ENCODE peak calls at places on chromosomes 13 and 19, in six cellular contexts. G, X, R, N, D and P are unnamed samples.

GRCh38 chr13:87128006-87128405 is 543.2 kb upstream of the SLITRK5 start:
- DNase-seq in G (no peak), X (no peak), R (no peak), N (no peak), D (no peak), P (no peak)

GRCh38 chr13:84542348-84542747 is 660.1 kb upstream of the SLITRK1 start:
- DNase-seq in G (no peak), X (no peak), R (no peak), N (no peak), D (no peak), P (no peak)

GRCh38 chr13:20721454-20722357 is 18.2 kb downstream of the IL17D start:
- DNase-seq in G (peak), X (no peak), R (no peak), N (no peak), D (peak), P (no peak)

GRCh38 chr19:55284405-55285058 is 735 bp downstream of the BRSK1 start:
- DNase-seq in G (no peak), X (no peak), R (no peak), N (no peak), D (no peak), P (no peak)

GRCh38 chr19:11130824-11131455 is 24.6 kb downstream of the SPC24 start:
- DNase-seq in G (peak), X (peak), R (peak), N (no peak), D (peak), P (peak)

GRCh38 chr19:38337360-38337653 is 1.7 kb downstream of the CATSPERG start:
- DNase-seq in G (no peak), X (no peak), R (no peak), N (no peak), D (no peak), P (no peak)

GRCh38 chr13:91284335-91284734 is 63.2 kb upstream of the MIR17HG start:
- DNase-seq in G (no peak), X (no peak), R (no peak), N (no peak), D (no peak), P (no peak)

GRCh38 chr13:85412448-85412847 is 386.8 kb downstream of the SLITRK6 start:
- DNase-seq in G (no peak), X (no peak), R (no peak), N (no peak), D (no peak), P (no peak)

GRCh38 chr13:102591988-102592781 is 4.6 kb upstream of the TPP2 start:
- DNase-seq in G (peak), X (peak), R (peak), N (peak), D (peak), P (peak)

GRCh38 chr19:55474269-55475265 is 1.9 kb upstream of the ZNF628 start:
- DNase-seq in G (no peak), X (no peak), R (no peak), N (no peak), D (no peak), P (no peak)

GRCh38 chr19:18735324-18735723 is 51.8 kb downstream of the CRTC1 start:
- DNase-seq in G (no peak), X (no peak), R (no peak), N (no peak), D (no peak), P (no peak)

GRCh38 chr19:34381399-34382251 is 16.6 kb downstream of the GPI start:
- DNase-seq in G (no peak), X (no peak), R (no peak), N (no peak), D (no peak), P (no peak)

GRCh38 chr13:110348309-110348625 is 41.2 kb downstream of the COL4A2 start:
- DNase-seq in G (no peak), X (no peak), R (no peak), N (no peak), D (no peak), P (no peak)

GRCh38 chr13:108326318-108326717 is 56.8 kb downstream of the TNFSF13B start:
- DNase-seq in G (peak), X (peak), R (no peak), N (no peak), D (no peak), P (no peak)

GRCh38 chr19:32519023-32519422 is 62.0 kb upstream of the PDCD5 start:
- DNase-seq in G (no peak), X (no peak), R (no peak), N (no peak), D (no peak), P (no peak)

GRCh38 chr19:15456871-15457700 is 7.3 kb downstream of the RASAL3 start:
- DNase-seq in G (peak), X (no peak), R (no peak), N (no peak), D (no peak), P (no peak)

GRCh38 chr13:110528371-110528770 is 33.2 kb downstream of the RAB20 start:
- DNase-seq in G (no peak), X (no peak), R (no peak), N (no peak), D (no peak), P (no peak)

GRCh38 chr13:25756916-25757315 is 294.9 kb downstream of the SHISA2 start:
- DNase-seq in G (no peak), X (no peak), R (no peak), N (no peak), D (no peak), P (no peak)
- TF ChIP-seq CTCF in G (no peak), X (no peak), R (no peak), N (no peak), D (no peak), P (peak)

DNA sequence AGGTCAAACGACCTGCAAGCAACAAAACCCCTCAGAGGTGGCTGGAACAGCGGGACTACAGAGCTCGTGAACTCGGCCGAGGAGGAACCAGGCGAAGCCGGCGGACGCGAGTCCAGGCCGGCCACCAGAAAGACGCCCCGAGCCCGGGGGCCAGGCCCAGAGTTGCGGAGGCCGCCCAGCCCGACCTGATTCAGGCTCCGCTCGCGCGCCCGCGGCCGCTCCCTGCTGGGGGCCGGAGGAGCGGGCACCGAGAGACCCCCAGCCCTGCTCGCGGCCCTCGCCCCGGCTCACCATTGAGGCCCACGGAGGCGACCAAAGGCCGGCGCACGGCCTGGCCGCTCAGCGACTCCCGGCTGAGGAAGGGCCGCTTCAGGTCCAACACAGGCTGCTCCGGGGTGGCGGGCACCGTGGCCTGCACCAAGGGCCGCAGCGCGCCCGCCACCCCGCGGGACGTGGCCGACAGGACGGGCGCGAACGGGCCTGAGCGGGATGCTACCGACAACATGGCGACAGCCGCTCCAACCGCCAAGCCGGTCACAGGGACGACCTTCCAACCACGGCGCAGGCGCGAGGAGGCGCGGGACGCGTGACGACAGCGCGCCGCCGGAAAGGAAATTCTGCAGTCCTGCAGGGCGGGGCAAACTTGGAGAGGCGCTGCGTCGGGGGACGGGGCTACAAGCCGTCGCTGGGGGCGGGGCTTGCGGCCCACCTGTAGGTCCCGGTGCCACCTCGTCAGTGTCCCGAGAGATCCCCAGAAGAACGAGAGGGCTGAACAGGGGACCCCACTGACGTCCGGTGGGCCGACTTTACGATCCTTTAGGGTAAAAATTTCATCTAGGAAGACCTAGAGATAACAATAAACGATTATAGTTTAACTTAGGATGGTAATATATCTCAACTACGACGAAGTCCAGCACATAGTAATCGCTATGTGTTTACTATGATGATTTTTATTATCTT is at the start of gene UQCRFS1:
- DNase-seq in G (peak), X (peak), R (peak), N (peak), D (peak), P (peak)
- TF ChIP-seq CTCF in G (no peak), X (no peak), R (no peak), N (peak), D (no peak), P (no peak)

DNA sequence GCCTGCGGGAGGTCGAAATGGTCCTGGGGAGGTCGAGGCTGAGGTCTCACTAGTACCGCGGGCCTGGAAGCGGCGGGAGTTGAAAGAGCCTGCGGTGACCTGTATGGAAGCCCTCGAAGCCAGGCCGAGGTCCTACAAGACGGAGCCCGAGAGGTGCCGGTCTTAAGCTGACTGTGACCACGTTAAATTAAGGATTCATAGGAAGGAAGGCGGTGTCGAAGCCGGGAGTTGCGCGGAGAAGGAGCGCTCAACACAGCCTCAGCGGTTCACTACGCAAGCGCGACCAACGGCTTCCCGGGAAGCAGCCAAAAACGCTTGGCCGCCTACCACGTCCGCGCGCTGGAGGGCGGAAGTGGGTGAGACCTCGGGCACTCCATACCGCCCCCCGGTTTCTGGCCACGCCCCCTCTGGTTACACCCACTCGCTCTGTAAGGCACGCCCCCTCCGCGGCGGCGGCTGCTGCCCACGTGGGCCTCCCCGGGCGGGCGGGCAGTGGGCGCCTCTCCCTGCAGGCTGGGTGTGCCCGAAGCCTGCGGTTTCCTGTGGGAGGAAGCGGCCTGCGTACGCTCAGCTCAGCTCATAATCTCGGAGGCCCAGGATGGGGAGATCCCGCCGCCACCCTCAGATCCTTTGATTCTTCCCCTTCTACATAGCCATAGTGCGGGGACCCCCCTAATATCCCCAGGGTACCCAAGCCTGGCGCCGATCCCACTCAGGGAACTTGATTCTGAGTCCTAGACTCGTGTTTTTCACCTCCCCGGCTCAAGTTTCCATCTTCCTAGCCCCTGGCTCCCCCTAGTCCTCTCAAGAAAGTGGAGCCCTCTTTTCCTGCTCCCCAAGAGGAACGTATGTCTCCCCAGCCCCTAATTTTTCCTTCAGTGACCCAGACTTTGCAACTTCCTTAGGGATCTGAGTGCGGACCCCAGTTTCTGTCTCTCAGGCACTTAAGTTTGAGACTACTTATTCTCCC is 3.4 kb upstream of the EMP3 start:
- DNase-seq in G (peak), X (peak), R (peak), N (peak), D (peak), P (peak)
- TF ChIP-seq CTCF in G (no peak), X (no peak), R (no peak), N (peak), D (no peak), P (peak)

GRCh38 chr13:113758651-113759524 is at the start of gene TMEM255B:
- DNase-seq in G (peak), X (peak), R (peak), N (peak), D (peak), P (peak)
- TF ChIP-seq CTCF in G (peak), X (no peak), R (no peak), N (peak), D (no peak), P (peak)

DNA sequence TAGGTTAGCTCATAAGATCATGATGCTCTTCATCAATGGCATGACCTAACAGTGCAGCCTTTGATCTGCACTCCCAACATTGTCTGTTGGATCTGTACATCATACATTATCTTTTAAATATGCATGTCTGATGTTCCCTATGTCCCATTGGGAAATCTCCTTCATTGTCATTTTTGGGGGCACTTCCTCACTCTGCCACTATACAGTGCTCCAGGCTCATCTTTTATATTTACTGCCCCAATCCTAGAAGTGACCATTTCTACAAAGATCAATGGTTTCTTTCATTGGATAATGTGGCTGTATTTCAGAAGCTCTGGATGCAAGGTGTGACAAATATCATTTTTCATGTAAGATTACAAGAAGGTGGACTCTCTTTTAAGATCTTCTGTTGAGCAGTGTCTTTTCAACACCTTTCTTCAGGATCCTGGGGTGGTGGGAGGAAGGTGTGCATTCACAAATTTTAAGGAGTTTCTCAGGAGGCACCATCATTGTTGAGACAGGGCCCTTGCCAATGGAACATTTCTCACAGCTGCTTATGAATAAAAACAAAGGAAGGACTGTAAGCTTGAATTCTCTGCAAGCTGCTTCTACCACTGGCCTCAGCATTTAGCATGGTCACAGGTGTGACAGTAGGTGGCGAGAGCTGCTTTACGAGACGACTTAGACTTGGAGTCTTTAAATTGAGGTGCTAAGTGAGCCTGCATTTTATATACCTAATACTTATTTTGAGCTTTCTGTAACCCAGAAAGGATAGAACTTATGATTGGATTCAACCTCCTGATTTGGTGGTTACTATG is 403.0 kb downstream of the LMO7 start:
- DNase-seq in G (no peak), X (no peak), R (no peak), N (no peak), D (no peak), P (no peak)
- TF ChIP-seq CTCF in G (no peak), X (no peak), R (no peak), N (no peak), D (no peak), P (no peak)

DNA sequence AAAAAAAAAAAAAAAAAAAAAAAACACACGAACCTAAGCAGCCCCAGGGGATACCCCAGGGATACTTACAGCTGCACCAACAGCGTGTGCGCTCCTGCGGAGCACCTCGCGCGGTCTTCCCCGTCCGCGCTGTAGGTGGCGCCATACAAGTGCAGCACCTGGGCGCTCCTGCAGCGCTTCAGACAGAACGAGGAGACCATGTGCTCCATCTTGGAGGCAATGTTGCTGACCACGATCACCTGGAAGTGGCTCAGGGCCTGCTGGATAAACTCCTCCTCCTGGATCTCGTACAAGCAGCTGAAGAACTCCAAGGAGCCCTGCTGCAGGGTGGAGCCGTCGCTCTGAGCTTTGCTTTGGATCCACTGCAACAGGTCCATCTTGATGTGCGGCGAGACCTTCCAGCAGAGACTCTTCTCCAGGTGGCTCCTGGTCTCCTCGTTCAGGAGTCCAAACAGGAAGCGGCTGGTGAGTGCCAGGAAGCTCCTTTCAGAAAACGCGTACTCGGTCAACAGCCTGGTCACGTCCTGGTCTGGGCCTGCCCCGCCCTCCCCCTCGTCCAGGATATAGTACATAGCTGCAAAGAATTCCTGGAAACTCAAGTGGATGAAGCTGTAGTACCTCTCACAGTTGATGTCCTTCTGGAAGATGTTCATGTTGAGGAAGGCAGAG is 14.5 kb downstream of the NLRP12 start:
- DNase-seq in G (no peak), X (no peak), R (no peak), N (no peak), D (no peak), P (no peak)
- TF ChIP-seq CTCF in G (no peak), X (no peak), R (no peak), N (no peak), D (no peak), P (peak)